ENCODE peak calls at places on chromosomes 5 and 9, in five cellular contexts. M, S, G, P and B are unnamed samples.

GRCh38 chr9:6827370-6827949 is 69.7 kb downstream of the KDM4C start:
- DNase-seq in M (peak; percentile 23), S (peak; percentile 15), G (no peak), P (no peak), B (peak; percentile 82)

GRCh38 chr5:25418319-25418859 is 773.6 kb upstream of the CDH10 start:
- DNase-seq in M (no peak), S (no peak), G (no peak), P (no peak), B (no peak)

GRCh38 chr5:149355688-149356087 is 2.2 kb upstream of the PCYOX1L start:
- DNase-seq in M (no peak), S (no peak), G (no peak), P (no peak), B (no peak)

GRCh38 chr5:172792693-172793570 is 21.9 kb upstream of the DUSP1 start:
- DNase-seq in M (no peak), S (no peak), G (no peak), P (no peak), B (no peak)

GRCh38 chr5:149887622-149888183 is 56.9 kb downstream of the PDE6A start:
- DNase-seq in M (no peak), S (peak; percentile 12), G (no peak), P (no peak), B (peak; percentile 14)

GRCh38 chr5:76363385-76364261 is 39.5 kb upstream of the IQGAP2 start:
- DNase-seq in M (peak; percentile 8), S (no peak), G (peak; percentile 36), P (no peak), B (no peak)

GRCh38 chr9:83271665-83272071 is 208.7 kb upstream of the RASEF start:
- DNase-seq in M (no peak), S (no peak), G (no peak), P (no peak), B (no peak)

GRCh38 chr5:138177936-138178515 is 404 bp downstream of the BRD8 start:
- DNase-seq in M (no peak), S (no peak), G (peak; percentile 47), P (no peak), B (peak; percentile 39)

GRCh38 chr9:125513634-125514413 is 193.2 kb downstream of the MAPKAP1 start:
- DNase-seq in M (no peak), S (no peak), G (peak; percentile 37), P (no peak), B (peak; percentile 11)

GRCh38 chr5:101370240-101370639 is 467.2 kb upstream of the ST8SIA4 start:
- DNase-seq in M (no peak), S (no peak), G (no peak), P (no peak), B (no peak)

GRCh38 chr5:38796000-38796738 is 49.6 kb upstream of the OSMR start:
- DNase-seq in M (peak; percentile 74), S (no peak), G (peak; percentile 30), P (no peak), B (no peak)

GRCh38 chr5:34687269-34688011 is 31.3 kb downstream of the RAI14 start:
- DNase-seq in M (no peak), S (peak; percentile 28), G (no peak), P (no peak), B (no peak)

GRCh38 chr9:95754533-95755420 is 120.7 kb upstream of the ERCC6L2 start:
- DNase-seq in M (no peak), S (no peak), G (no peak), P (no peak), B (no peak)

GRCh38 chr5:13814293-13814692 is 130.2 kb downstream of the DNAH5 start:
- DNase-seq in M (no peak), S (no peak), G (no peak), P (no peak), B (no peak)

GRCh38 chr9:122402403-122403268 is 31.8 kb downstream of the PTGS1 start:
- DNase-seq in M (no peak), S (peak; percentile 96), G (no peak), P (no peak), B (peak; percentile 63)

GRCh38 chr5:150137168-150137957 is 18.3 kb downstream of the PDGFRB start:
- DNase-seq in M (no peak), S (no peak), G (no peak), P (no peak), B (no peak)

GRCh38 chr5:177154003-177154643 is 20.6 kb downstream of the NSD1 start:
- DNase-seq in M (no peak), S (no peak), G (no peak), P (no peak), B (no peak)

GRCh38 chr5:133996683-133997252 is 8.0 kb downstream of the VDAC1 start:
- DNase-seq in M (no peak), S (no peak), G (no peak), P (no peak), B (peak; percentile 44)

GRCh38 chr9:87801013-87801412 is 75.1 kb downstream of the CTSL start:
- DNase-seq in M (no peak), S (no peak), G (no peak), P (no peak), B (no peak)

GRCh38 chr5:173497685-173498084 is 118.8 kb downstream of the BOD1 start:
- DNase-seq in M (no peak), S (no peak), G (no peak), P (no peak), B (no peak)

GRCh38 chr5:123176224-123176937 is 87.3 kb downstream of the PRDM6 start:
- DNase-seq in M (no peak), S (no peak), G (no peak), P (no peak), B (no peak)

DNA sequence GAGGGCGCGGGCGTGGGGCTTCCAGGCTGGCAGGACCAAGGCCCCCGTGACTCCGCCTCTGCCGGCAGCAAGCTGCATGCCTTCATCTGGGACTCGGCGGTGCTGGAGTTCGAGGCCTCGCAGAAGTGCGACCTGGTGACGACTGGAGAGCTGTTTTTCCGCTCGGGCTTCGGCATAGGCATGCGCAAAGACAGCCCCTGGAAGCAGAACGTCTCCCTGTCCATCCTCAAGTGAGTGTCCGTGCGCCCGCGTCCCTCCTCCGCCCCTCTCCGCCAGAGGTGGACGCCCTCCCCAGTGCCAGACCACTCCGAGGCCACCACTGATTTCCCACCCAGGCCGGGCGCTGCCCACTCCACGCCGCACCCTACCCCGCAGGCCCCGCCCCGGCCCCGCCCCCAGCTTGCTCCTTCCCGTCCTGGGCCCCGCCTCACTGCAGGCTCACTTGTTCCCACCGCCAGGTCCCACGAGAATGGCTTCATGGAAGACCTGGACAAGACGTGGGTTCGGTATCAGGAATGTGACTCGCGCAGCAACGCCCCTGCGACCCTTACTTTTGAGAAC is 6.7 kb downstream of the LRRC26 start:
- DNase-seq in M (no peak), S (peak; percentile 57), G (no peak), P (no peak), B (no peak)
- H3K4me3 ChIP-seq in M (no peak overlapping the region), S (peak overlapping the region; percentile 70), G (peak overlapping the region; percentile 43), P (no peak overlapping the region), B (no peak overlapping the region)

DNA sequence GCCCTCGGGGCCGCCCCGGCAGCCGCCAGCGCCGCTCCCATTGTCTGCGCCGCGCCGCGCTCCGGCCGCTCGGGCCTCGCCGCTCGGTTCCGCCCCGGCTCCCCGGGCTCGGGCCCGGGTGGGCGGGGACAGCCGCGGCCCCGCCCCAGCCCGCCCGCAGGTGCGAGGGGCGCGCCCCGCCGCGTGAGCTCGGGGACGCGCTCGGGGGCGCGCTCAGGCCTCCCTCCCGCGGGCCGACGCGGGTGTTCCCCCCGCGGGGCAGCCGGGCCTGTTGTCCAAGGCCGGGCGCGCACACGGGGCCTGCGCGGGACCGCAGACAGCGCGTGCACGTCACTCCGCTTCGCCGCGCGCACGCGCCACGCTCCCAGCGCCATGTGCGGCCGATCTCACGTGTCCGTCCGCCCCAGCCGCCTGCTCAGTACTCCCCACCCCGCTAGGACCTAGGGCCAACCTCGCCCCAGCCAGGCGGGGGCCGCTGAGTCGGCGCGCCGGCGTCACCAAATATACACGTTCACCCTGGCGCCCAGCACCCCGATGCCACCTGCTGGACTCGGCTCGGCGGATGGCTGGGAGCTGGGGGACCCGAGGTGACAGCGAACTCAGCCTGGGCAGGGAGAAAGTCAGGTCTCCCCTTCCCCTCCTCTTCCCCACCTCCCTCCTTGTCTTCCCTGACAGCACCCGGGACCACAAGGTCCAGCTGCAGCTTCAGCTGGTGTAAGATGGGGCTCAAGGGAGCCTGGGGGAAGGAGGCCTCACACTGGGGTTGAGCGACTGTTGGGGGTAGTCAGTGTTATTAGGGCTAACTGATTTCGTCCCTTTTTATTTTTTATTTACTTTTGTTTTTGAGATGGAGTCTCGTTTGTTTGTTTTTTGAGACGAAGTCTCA is 14.3 kb downstream of the GBGT1 start:
- DNase-seq in M (peak; percentile 79), S (peak; percentile 89), G (peak; percentile 92), P (peak; percentile 53), B (peak; percentile 96)
- TF ChIP-seq POLR2A in M (peak; percentile 38), S (peak; percentile 60), G (peak; percentile 74), P (peak; percentile 36), B (peak; percentile 81)

DNA sequence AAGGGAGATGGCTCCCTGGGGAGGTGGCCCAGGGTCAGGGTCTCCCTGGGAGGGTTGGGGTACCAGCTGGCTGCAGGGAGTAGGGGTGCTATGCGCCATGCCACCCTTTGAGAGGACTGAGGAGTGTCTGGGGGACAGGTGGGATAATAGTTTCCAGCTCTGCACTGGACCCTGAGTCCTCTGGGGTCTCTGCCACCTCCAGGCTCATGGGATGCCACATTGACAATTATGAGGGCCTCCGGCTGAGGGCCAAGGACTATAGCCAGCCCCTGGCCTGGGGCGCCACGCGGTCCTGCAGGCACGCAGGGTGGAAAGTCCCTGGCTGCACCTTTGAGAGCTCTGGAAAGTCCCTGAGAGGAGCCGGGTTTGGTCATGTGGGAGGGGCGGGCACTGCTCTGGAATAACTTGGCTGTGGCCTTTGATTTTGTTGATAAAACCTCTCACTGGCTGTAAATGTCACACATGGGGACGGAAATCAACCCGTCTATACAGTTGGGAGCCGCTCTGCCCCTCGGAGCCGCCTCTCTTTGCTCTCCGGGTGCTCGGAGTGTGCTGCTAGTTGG is 16.0 kb downstream of the TRAF2 start:
- DNase-seq in M (peak; percentile 9), S (no peak), G (peak; percentile 94), P (peak; percentile 19), B (no peak)
- H3K4me3 ChIP-seq in M (peak overlapping the region; percentile 3), S (no peak overlapping the region), G (peak overlapping the region; percentile 3), P (peak overlapping the region; percentile 2), B (no peak overlapping the region)

DNA sequence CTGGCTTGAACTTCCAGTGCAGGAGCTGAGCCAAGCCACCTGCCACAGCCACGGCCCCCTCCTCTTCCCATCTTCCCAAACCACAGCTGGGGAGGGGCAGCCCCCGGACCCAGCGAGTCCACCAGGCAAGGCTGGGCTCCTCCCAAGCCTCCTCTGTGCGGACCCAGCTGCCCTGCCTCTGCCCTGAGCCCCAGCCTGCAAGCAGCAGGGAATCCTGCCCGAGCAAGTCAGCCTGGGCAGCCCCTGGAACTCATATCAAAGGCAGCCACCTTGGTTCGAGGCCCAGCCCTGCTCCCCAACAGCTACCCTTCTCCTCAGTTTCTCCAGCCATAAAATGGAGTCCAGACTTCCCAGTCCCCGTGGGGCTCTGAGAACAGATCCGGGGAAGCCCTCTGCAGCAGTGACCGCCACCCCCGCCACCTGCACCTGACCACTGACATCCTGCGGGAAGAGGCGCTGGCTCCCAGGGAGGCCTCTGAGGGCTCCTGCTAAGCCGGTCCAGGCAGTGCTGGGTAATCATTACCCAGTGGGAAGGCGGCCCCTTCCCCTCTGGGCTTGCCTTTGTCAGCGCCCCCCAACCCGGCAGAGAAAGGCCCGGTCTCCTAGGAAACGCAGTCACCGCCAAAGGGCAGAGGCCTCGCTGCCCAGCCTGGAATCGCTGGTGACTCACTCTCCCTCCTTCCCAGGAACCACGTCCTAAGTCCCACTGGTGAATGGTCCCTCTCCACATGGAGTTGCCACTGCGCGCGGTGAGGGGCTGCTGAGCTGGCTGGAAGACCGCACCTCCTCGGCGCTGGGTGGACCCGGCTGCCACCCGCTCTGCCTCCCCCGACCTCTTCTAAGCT is 1.5 kb downstream of the VAV2 start:
- DNase-seq in M (peak; percentile 35), S (peak; percentile 21), G (peak; percentile 49), P (no peak), B (no peak)
- TF ChIP-seq POLR2A in M (no peak), S (no peak), G (no peak), P (no peak), B (no peak)